ENCODE peak calls at places on chromosome 17, in five cellular contexts. T, I, S, F and N are unnamed samples.

GRCh38 chr17:5035356-5035755 is at the start of gene SLC52A1:
- DNase-seq in T (no peak), I (no peak), S (no peak), F (no peak), N (no peak)

GRCh38 chr17:70190959-70191805 is 21.9 kb downstream of the KCNJ2 start:
- DNase-seq in T (no peak), I (no peak), S (peak; percentile 36), F (no peak), N (no peak)

GRCh38 chr17:79391808-79392233 is 219.0 kb downstream of the RBFOX3 start:
- DNase-seq in T (peak; percentile 26), I (peak; percentile 68), S (peak; percentile 80), F (peak; percentile 86), N (peak; percentile 78)

GRCh38 chr17:80242505-80242904 is 18.1 kb upstream of the RNF213 start:
- DNase-seq in T (no peak), I (no peak), S (no peak), F (no peak), N (no peak)

GRCh38 chr17:1074886-1075665 is 78.1 kb downstream of the TIMM22 start:
- DNase-seq in T (no peak), I (no peak), S (no peak), F (no peak), N (no peak)

GRCh38 chr17:4230142-4230541 is 33.6 kb downstream of the ANKFY1 start:
- DNase-seq in T (peak; percentile 93), I (peak; percentile 39), S (no peak), F (peak; percentile 86), N (peak; percentile 74)

GRCh38 chr17:58531122-58531521 is 16.7 kb upstream of the MTMR4 start:
- DNase-seq in T (no peak), I (no peak), S (no peak), F (no peak), N (no peak)

GRCh38 chr17:29102046-29102445 is 59.1 kb downstream of the PIPOX start:
- DNase-seq in T (no peak), I (no peak), S (no peak), F (no peak), N (no peak)

GRCh38 chr17:83086197-83086880 is 6.9 kb downstream of the METRNL start:
- DNase-seq in T (no peak), I (no peak), S (no peak), F (no peak), N (no peak)

GRCh38 chr17:1461193-1461944 is 5.3 kb upstream of the CRK start:
- DNase-seq in T (no peak), I (no peak), S (no peak), F (no peak), N (no peak)

GRCh38 chr17:72535346-72535745 is 414.5 kb downstream of the SOX9 start:
- DNase-seq in T (no peak), I (no peak), S (no peak), F (no peak), N (no peak)

GRCh38 chr17:75069783-75070182 is 18.0 kb upstream of the SLC16A5 start:
- DNase-seq in T (no peak), I (no peak), S (peak; percentile 43), F (no peak), N (no peak)

GRCh38 chr17:77513045-77513444 is 372.3 kb downstream of the SEC14L1 start:
- DNase-seq in T (no peak), I (no peak), S (no peak), F (no peak), N (no peak)

GRCh38 chr17:4378626-4379025 is 12.2 kb upstream of the UBE2G1 start:
- DNase-seq in T (no peak), I (no peak), S (no peak), F (no peak), N (no peak)

GRCh38 chr17:42107597-42108576 is 4.6 kb downstream of the DHX58 start:
- DNase-seq in T (no peak), I (peak; percentile 81), S (peak; percentile 86), F (peak; percentile 93), N (no peak)

GRCh38 chr17:44222112-44222869 is 2.8 kb upstream of the UBTF start:
- DNase-seq in T (no peak), I (no peak), S (peak; percentile 76), F (peak; percentile 78), N (peak; percentile 85)

GRCh38 chr17:46780003-46780373 is 38.5 kb downstream of the WNT3 start:
- DNase-seq in T (no peak), I (no peak), S (no peak), F (no peak), N (no peak)
- H3K4me3 ChIP-seq in T (no peak overlapping the region), I (no peak overlapping the region), S (no peak overlapping the region), F (no peak overlapping the region), N (no peak overlapping the region)

DNA sequence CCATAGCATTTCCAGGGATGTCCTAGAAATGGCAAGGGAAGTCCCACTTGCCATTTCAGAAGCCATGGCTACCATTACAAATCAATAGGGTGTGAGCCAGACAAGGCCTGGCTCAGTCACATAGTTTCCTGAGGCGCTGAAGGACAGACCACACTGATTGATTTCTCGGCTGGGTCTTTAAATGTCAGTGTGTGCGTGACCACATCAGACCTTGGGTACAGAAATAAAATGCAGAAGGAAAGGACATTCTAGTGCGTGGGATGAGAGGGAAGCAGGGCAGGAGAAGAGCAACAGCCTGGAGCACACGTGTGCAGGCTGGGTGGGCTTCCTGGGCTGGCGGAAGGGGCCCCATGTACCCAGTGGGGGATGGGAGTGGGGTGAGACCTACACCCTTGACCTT is 58.7 kb upstream of the LYRM9 start:
- DNase-seq in T (no peak), I (no peak), S (no peak), F (no peak), N (no peak)
- H3K4me3 ChIP-seq in T (no peak overlapping the region), I (no peak overlapping the region), S (no peak overlapping the region), F (no peak overlapping the region), N (no peak overlapping the region)

GRCh38 chr17:9900744-9901143 is 4.3 kb downstream of the RCVRN start:
- DNase-seq in T (no peak), I (no peak), S (no peak), F (no peak), N (peak; percentile 65)
- H3K4me3 ChIP-seq in T (no peak overlapping the region), I (no peak overlapping the region), S (no peak overlapping the region), F (no peak overlapping the region), N (no peak overlapping the region)

GRCh38 chr17:17701658-17702057 is 20.4 kb downstream of the RAI1 start:
- DNase-seq in T (no peak), I (no peak), S (no peak), F (no peak), N (no peak)
- H3K4me3 ChIP-seq in T (no peak overlapping the region), I (no peak overlapping the region), S (no peak overlapping the region), F (no peak overlapping the region), N (no peak overlapping the region)